ENCODE peak calls at places on chromosomes 4 and X, in six cellular contexts. One of them, this sample, is unnamed.
A peak's percentile ranks its signal among the peaks of the same experiment; 100 is the strongest.

GRCh38 chrX:35622601-35623000 is 175.5 kb upstream of the MAGEB16 start:
- DNase-seq in prostate gland: no peak
- DNase-seq in CD8-positive, alpha-beta T cell: no peak
- DNase-seq in stomach: no peak
- DNase-seq in lung: no peak
- DNase-seq in thoracic aorta: no peak
- DNase-seq in this sample: no peak

GRCh38 chr4:105978684-105979296 is 83.5 kb downstream of the NPNT start:
- DNase-seq in prostate gland: no peak
- DNase-seq in CD8-positive, alpha-beta T cell: no peak
- DNase-seq in stomach: no peak
- DNase-seq in lung: no peak
- DNase-seq in thoracic aorta: peak; percentile 50
- DNase-seq in this sample: peak; percentile 23

GRCh38 chrX:108167211-108167872 is 75.8 kb downstream of the ATG4A start:
- DNase-seq in prostate gland: no peak
- DNase-seq in CD8-positive, alpha-beta T cell: no peak
- DNase-seq in stomach: no peak
- DNase-seq in lung: no peak
- DNase-seq in thoracic aorta: no peak
- DNase-seq in this sample: peak; percentile 3

GRCh38 chr4:116702949-116703348 is 382.4 kb downstream of the TRAM1L1 start:
- DNase-seq in prostate gland: no peak
- DNase-seq in CD8-positive, alpha-beta T cell: no peak
- DNase-seq in stomach: no peak
- DNase-seq in lung: no peak
- DNase-seq in thoracic aorta: no peak
- DNase-seq in this sample: no peak

GRCh38 chrX:41922694-41923171 is 621 bp downstream of the CASK start:
- DNase-seq in prostate gland: peak; percentile 11
- DNase-seq in CD8-positive, alpha-beta T cell: no peak
- DNase-seq in stomach: no peak
- DNase-seq in lung: no peak
- DNase-seq in thoracic aorta: no peak
- DNase-seq in this sample: peak; percentile 10

GRCh38 chr4:108796173-108796572 is 33.3 kb upstream of the ETNPPL start:
- DNase-seq in prostate gland: no peak
- DNase-seq in CD8-positive, alpha-beta T cell: no peak
- DNase-seq in stomach: no peak
- DNase-seq in lung: no peak
- DNase-seq in thoracic aorta: no peak
- DNase-seq in this sample: no peak

GRCh38 chr4:183950536-183950935 is 45.4 kb downstream of the STOX2 start:
- DNase-seq in prostate gland: no peak
- DNase-seq in CD8-positive, alpha-beta T cell: no peak
- DNase-seq in stomach: no peak
- DNase-seq in lung: no peak
- DNase-seq in thoracic aorta: no peak
- DNase-seq in this sample: no peak

GRCh38 chr4:55931043-55931442 is 17.7 kb upstream of the CEP135 start:
- DNase-seq in prostate gland: no peak
- DNase-seq in CD8-positive, alpha-beta T cell: no peak
- DNase-seq in stomach: no peak
- DNase-seq in lung: no peak
- DNase-seq in thoracic aorta: no peak
- DNase-seq in this sample: no peak

GRCh38 chrX:10569946-10570345 is 50.4 kb downstream of the MID1 start:
- DNase-seq in prostate gland: no peak
- DNase-seq in CD8-positive, alpha-beta T cell: no peak
- DNase-seq in stomach: no peak
- DNase-seq in lung: no peak
- DNase-seq in thoracic aorta: peak; percentile 2
- DNase-seq in this sample: no peak

GRCh38 chr4:114563536-114564315 is 34.9 kb upstream of the UGT8 start:
- DNase-seq in prostate gland: no peak
- DNase-seq in CD8-positive, alpha-beta T cell: no peak
- DNase-seq in stomach: no peak
- DNase-seq in lung: peak; percentile 34
- DNase-seq in thoracic aorta: no peak
- DNase-seq in this sample: no peak

GRCh38 chr4:98284640-98285046 is 23.5 kb downstream of the RAP1GDS1 start:
- DNase-seq in prostate gland: no peak
- DNase-seq in CD8-positive, alpha-beta T cell: no peak
- DNase-seq in stomach: no peak
- DNase-seq in lung: no peak
- DNase-seq in thoracic aorta: no peak
- DNase-seq in this sample: no peak

GRCh38 chr4:46933686-46934085 is 24.6 kb upstream of the COX7B2 start:
- DNase-seq in prostate gland: no peak
- DNase-seq in CD8-positive, alpha-beta T cell: no peak
- DNase-seq in stomach: no peak
- DNase-seq in lung: no peak
- DNase-seq in thoracic aorta: no peak
- DNase-seq in this sample: no peak

GRCh38 chr4:27807207-27807606 is 946.6 kb downstream of the STIM2 start:
- DNase-seq in prostate gland: no peak
- DNase-seq in CD8-positive, alpha-beta T cell: no peak
- DNase-seq in stomach: no peak
- DNase-seq in lung: no peak
- DNase-seq in thoracic aorta: no peak
- DNase-seq in this sample: no peak

GRCh38 chr4:153573881-153574807 is 108.0 kb downstream of the TMEM131L start:
- DNase-seq in prostate gland: peak; percentile 58
- DNase-seq in CD8-positive, alpha-beta T cell: peak; percentile 29
- DNase-seq in stomach: peak; percentile 67
- DNase-seq in lung: peak; percentile 40
- DNase-seq in thoracic aorta: no peak
- DNase-seq in this sample: peak; percentile 58

GRCh38 chr4:123446791-123447474 is 50.3 kb downstream of the SPRY1 start:
- DNase-seq in prostate gland: no peak
- DNase-seq in CD8-positive, alpha-beta T cell: no peak
- DNase-seq in stomach: no peak
- DNase-seq in lung: no peak
- DNase-seq in thoracic aorta: no peak
- DNase-seq in this sample: no peak

GRCh38 chr4:13543648-13544555 is at the start of gene NKX3-2:
- DNase-seq in prostate gland: no peak
- DNase-seq in CD8-positive, alpha-beta T cell: no peak
- DNase-seq in stomach: no peak
- DNase-seq in lung: no peak
- DNase-seq in thoracic aorta: no peak
- DNase-seq in this sample: no peak

GRCh38 chr4:15139599-15139998 is 137.3 kb downstream of the CPEB2 start:
- DNase-seq in prostate gland: no peak
- DNase-seq in CD8-positive, alpha-beta T cell: no peak
- DNase-seq in stomach: no peak
- DNase-seq in lung: no peak
- DNase-seq in thoracic aorta: no peak
- DNase-seq in this sample: no peak

GRCh38 chrX:54920610-54921426 is at the start of gene TRO:
- DNase-seq in prostate gland: no peak
- DNase-seq in CD8-positive, alpha-beta T cell: no peak
- DNase-seq in stomach: no peak
- DNase-seq in lung: no peak
- DNase-seq in thoracic aorta: no peak
- DNase-seq in this sample: no peak

GRCh38 chr4:143396695-143397094 is 60.0 kb downstream of the GAB1 start:
- DNase-seq in prostate gland: no peak
- DNase-seq in CD8-positive, alpha-beta T cell: no peak
- DNase-seq in stomach: no peak
- DNase-seq in lung: no peak
- DNase-seq in thoracic aorta: no peak
- DNase-seq in this sample: no peak

GRCh38 chr4:31327031-31327430 is 606.9 kb downstream of the PCDH7 start:
- DNase-seq in prostate gland: no peak
- DNase-seq in CD8-positive, alpha-beta T cell: no peak
- DNase-seq in stomach: no peak
- DNase-seq in lung: no peak
- DNase-seq in thoracic aorta: no peak
- DNase-seq in this sample: no peak

GRCh38 chr4:14529653-14530052 is 472.6 kb upstream of the CPEB2 start:
- DNase-seq in prostate gland: no peak
- DNase-seq in CD8-positive, alpha-beta T cell: no peak
- DNase-seq in stomach: no peak
- DNase-seq in lung: no peak
- DNase-seq in thoracic aorta: no peak
- DNase-seq in this sample: no peak

GRCh38 chrX:153412746-153413720 is 1.8 kb downstream of the ZFP92 start:
- DNase-seq in prostate gland: no peak
- DNase-seq in CD8-positive, alpha-beta T cell: no peak
- DNase-seq in stomach: no peak
- DNase-seq in lung: no peak
- DNase-seq in thoracic aorta: no peak
- DNase-seq in this sample: no peak

GRCh38 chrX:150219374-150220185 is 143.5 kb upstream of the MAMLD1 start:
- DNase-seq in prostate gland: no peak
- DNase-seq in CD8-positive, alpha-beta T cell: no peak
- DNase-seq in stomach: no peak
- DNase-seq in lung: no peak
- DNase-seq in thoracic aorta: no peak
- DNase-seq in this sample: no peak

GRCh38 chr4:184961693-184962092 is 56.6 kb upstream of the HELT start:
- DNase-seq in prostate gland: no peak
- DNase-seq in CD8-positive, alpha-beta T cell: no peak
- DNase-seq in stomach: peak; percentile 32
- DNase-seq in lung: no peak
- DNase-seq in thoracic aorta: no peak
- DNase-seq in this sample: no peak

GRCh38 chr4:12912896-12913418 is 571.2 kb downstream of the RAB28 start:
- DNase-seq in prostate gland: no peak
- DNase-seq in CD8-positive, alpha-beta T cell: no peak
- DNase-seq in stomach: no peak
- DNase-seq in lung: no peak
- DNase-seq in thoracic aorta: no peak
- DNase-seq in this sample: no peak

GRCh38 chr4:139918994-139919393 is 235.0 kb downstream of the MAML3 start:
- DNase-seq in prostate gland: no peak
- DNase-seq in CD8-positive, alpha-beta T cell: no peak
- DNase-seq in stomach: no peak
- DNase-seq in lung: no peak
- DNase-seq in thoracic aorta: no peak
- DNase-seq in this sample: no peak

GRCh38 chrX:22134681-22135080 is 102.6 kb downstream of the PHEX start:
- DNase-seq in prostate gland: peak; percentile 11
- DNase-seq in CD8-positive, alpha-beta T cell: no peak
- DNase-seq in stomach: no peak
- DNase-seq in lung: no peak
- DNase-seq in thoracic aorta: no peak
- DNase-seq in this sample: no peak

GRCh38 chr4:70714061-70714468 is 7.7 kb upstream of the RUFY3 start:
- DNase-seq in prostate gland: no peak
- DNase-seq in CD8-positive, alpha-beta T cell: no peak
- DNase-seq in stomach: no peak
- DNase-seq in lung: no peak
- DNase-seq in thoracic aorta: no peak
- DNase-seq in this sample: no peak

GRCh38 chr4:56742080-56742871 is 61.2 kb upstream of the HOPX start:
- DNase-seq in prostate gland: no peak
- DNase-seq in CD8-positive, alpha-beta T cell: no peak
- DNase-seq in stomach: no peak
- DNase-seq in lung: no peak
- DNase-seq in thoracic aorta: no peak
- DNase-seq in this sample: no peak

GRCh38 chr4:186554485-186554884 is 882 bp downstream of the MTNR1A start:
- DNase-seq in prostate gland: peak; percentile 22
- DNase-seq in CD8-positive, alpha-beta T cell: no peak
- DNase-seq in stomach: peak; percentile 36
- DNase-seq in lung: peak; percentile 42
- DNase-seq in thoracic aorta: no peak
- DNase-seq in this sample: peak; percentile 29
- TF ChIP-seq CTCF in prostate gland: no peak
- TF ChIP-seq CTCF in CD8-positive, alpha-beta T cell: no peak
- TF ChIP-seq CTCF in stomach: no peak
- TF ChIP-seq CTCF in lung: no peak
- TF ChIP-seq CTCF in thoracic aorta: no peak
- TF ChIP-seq CTCF in this sample: no peak

GRCh38 chrX:82335772-82336171 is 1133.9 kb downstream of the SH3BGRL start:
- DNase-seq in prostate gland: peak; percentile 8
- DNase-seq in CD8-positive, alpha-beta T cell: no peak
- DNase-seq in stomach: no peak
- DNase-seq in lung: no peak
- DNase-seq in thoracic aorta: no peak
- DNase-seq in this sample: peak; percentile 23
- H3K27ac ChIP-seq in prostate gland: no peak overlapping the region
- H3K27ac ChIP-seq in CD8-positive, alpha-beta T cell: no peak overlapping the region
- H3K27ac ChIP-seq in stomach: no peak overlapping the region
- H3K27ac ChIP-seq in lung: no peak overlapping the region
- H3K27ac ChIP-seq in thoracic aorta: no peak overlapping the region
- H3K27ac ChIP-seq in this sample: peak overlapping the region; percentile 47

GRCh38 chr4:170988446-170988845 is 824.8 kb upstream of the GALNTL6 start:
- DNase-seq in prostate gland: no peak
- DNase-seq in CD8-positive, alpha-beta T cell: no peak
- DNase-seq in stomach: no peak
- DNase-seq in lung: no peak
- DNase-seq in thoracic aorta: no peak
- DNase-seq in this sample: no peak

DNA sequence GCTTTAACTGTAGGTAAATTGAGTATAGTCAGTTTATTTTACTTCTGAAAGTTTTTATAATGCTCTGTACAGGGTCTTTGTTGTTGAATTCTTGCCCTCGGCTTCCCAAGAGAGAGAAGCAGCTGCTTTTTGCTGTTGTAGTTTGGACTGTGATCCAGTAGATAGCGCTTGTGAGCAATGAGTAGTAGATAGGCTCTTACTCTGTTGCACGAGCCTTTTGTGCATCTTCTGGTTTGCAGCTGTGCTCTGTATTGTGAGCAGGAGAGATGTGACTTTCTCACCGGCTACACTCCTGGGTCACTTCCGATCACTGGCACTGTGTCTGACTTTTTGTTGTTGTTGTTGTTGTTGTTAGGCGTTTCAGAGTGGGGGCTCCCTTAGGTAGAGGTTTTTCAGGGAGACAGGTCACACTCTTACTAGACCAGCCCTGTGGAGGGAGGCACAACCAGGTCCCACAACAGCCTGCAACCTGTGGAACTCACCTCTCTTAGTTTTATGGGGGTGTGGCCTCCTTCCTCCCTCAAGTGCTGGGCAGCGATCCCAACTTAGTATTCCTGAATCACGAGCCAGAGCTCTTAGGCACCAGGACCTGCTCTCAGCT is 822.1 kb upstream of the GALNTL6 start:
- DNase-seq in prostate gland: no peak
- DNase-seq in CD8-positive, alpha-beta T cell: no peak
- DNase-seq in stomach: no peak
- DNase-seq in lung: no peak
- DNase-seq in thoracic aorta: no peak
- DNase-seq in this sample: peak; percentile 3
- TF ChIP-seq CTCF in prostate gland: no peak
- TF ChIP-seq CTCF in CD8-positive, alpha-beta T cell: no peak
- TF ChIP-seq CTCF in stomach: no peak
- TF ChIP-seq CTCF in lung: no peak
- TF ChIP-seq CTCF in thoracic aorta: peak; percentile 20
- TF ChIP-seq CTCF in this sample: peak; percentile 34

DNA sequence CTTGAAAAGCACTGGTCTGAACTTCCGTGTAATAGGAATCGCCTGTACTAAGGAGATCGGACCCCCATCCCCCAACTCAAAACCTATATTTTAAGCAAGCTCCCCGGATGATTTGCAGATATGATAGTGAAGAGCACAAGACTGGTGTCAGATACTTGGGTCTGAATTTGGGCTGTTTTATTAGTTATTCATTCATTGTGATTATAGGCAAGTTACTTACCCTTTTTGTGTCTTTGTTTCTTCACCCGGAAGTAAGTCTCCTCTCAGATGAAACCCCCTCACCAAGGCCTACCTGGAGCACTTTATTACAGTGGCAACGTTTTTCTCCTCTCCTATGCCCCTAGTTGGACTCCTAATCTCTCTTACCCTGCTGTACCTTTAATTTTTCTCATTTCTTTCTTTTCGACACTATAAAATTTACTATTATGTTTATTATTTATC is 17.4 kb downstream of the STAP1 start:
- DNase-seq in prostate gland: no peak
- DNase-seq in CD8-positive, alpha-beta T cell: no peak
- DNase-seq in stomach: no peak
- DNase-seq in lung: no peak
- DNase-seq in thoracic aorta: no peak
- DNase-seq in this sample: no peak
- H3K27ac ChIP-seq in prostate gland: peak overlapping the region; percentile 21
- H3K27ac ChIP-seq in CD8-positive, alpha-beta T cell: no peak overlapping the region
- H3K27ac ChIP-seq in stomach: no peak overlapping the region
- H3K27ac ChIP-seq in lung: no peak overlapping the region
- H3K27ac ChIP-seq in thoracic aorta: no peak overlapping the region
- H3K27ac ChIP-seq in this sample: no peak overlapping the region